ENCODE peak calls at places on chromosomes 13 and 19, in nine cellular contexts. Y is transverse colon, H is HFF-Myc, T is OCI-LY7, G is Peyer's patch, V is BJ, Z is lower leg skin, K is cardiac fibroblast, X is GM06990. E is an unnamed sample.
A peak's percentile ranks its signal among the peaks of the same experiment; 100 is the strongest.

GRCh38 chr13:94764576-94765321 is 52.4 kb upstream of the SOX21 start:
- DNase-seq in Y (no peak), H (no peak), T (no peak), G (no peak), V (no peak), Z (no peak), K (no peak), X (no peak), E (no peak)

GRCh38 chr19:55644191-55644833 is 863 bp downstream of the ZNF581 start:
- DNase-seq in Y (no peak), H (no peak), T (no peak), G (no peak), V (no peak), Z (no peak), K (no peak), X (no peak), E (no peak)

GRCh38 chr19:11115895-11116446 is 26.7 kb downstream of the LDLR start:
- DNase-seq in Y (no peak), H (no peak), T (no peak), G (no peak), V (no peak), Z (no peak), K (no peak), X (no peak), E (no peak)

GRCh38 chr19:16042533-16043085 is 33.7 kb upstream of the TPM4 start:
- DNase-seq in Y (no peak), H (no peak), T (no peak), G (no peak), V (no peak), Z (peak; percentile 53), K (peak; percentile 19), X (no peak), E (no peak)

GRCh38 chr13:79767126-79767525 is 286.2 kb downstream of the NDFIP2 start:
- DNase-seq in Y (no peak), H (no peak), T (no peak), G (no peak), V (no peak), Z (no peak), K (peak; percentile 32), X (no peak), E (no peak)

GRCh38 chr13:39815345-39816111 is 160.1 kb downstream of the COG6 start:
- DNase-seq in Y (no peak), H (no peak), T (no peak), G (no peak), V (no peak), Z (no peak), K (peak; percentile 74), X (no peak), E (no peak)

GRCh38 chr19:4597975-4598671 is 38.6 kb upstream of the SEMA6B start:
- DNase-seq in Y (peak; percentile 40), H (no peak), T (peak; percentile 75), G (no peak), V (no peak), Z (no peak), K (peak; percentile 60), X (peak; percentile 49), E (no peak)

GRCh38 chr19:13155472-13156284 is 5.5 kb downstream of the IER2 start:
- DNase-seq in Y (peak; percentile 88), H (no peak), T (peak; percentile 91), G (peak; percentile 88), V (no peak), Z (peak; percentile 95), K (peak; percentile 94), X (peak; percentile 91), E (no peak)

GRCh38 chr19:19134687-19135158 is 3.6 kb downstream of the TMEM161A start:
- DNase-seq in Y (no peak), H (no peak), T (peak; percentile 52), G (no peak), V (no peak), Z (no peak), K (no peak), X (peak; percentile 68), E (no peak)

GRCh38 chr19:15129856-15130580 is 22.8 kb downstream of the SYDE1 start:
- DNase-seq in Y (no peak), H (no peak), T (no peak), G (no peak), V (no peak), Z (no peak), K (no peak), X (no peak), E (no peak)

GRCh38 chr19:16824658-16825311 is 4.4 kb upstream of the SIN3B start:
- DNase-seq in Y (no peak), H (no peak), T (no peak), G (no peak), V (peak; percentile 31), Z (no peak), K (no peak), X (no peak), E (peak; percentile 38)

GRCh38 chr13:20924758-20925394 is 22.3 kb upstream of the XPO4 start:
- DNase-seq in Y (peak; percentile 79), H (peak; percentile 65), T (peak; percentile 81), G (peak; percentile 72), V (no peak), Z (peak; percentile 90), K (peak; percentile 92), X (no peak), E (no peak)

GRCh38 chr19:23070353-23070781 is 46.5 kb upstream of the ZNF730 start:
- DNase-seq in Y (peak; percentile 11), H (peak; percentile 26), T (no peak), G (no peak), V (no peak), Z (no peak), K (peak; percentile 36), X (no peak), E (no peak)

GRCh38 chr19:55173717-55174409 is 6.2 kb downstream of the SYT5 start:
- DNase-seq in Y (peak; percentile 61), H (no peak), T (peak; percentile 84), G (no peak), V (peak; percentile 47), Z (peak; percentile 93), K (peak; percentile 69), X (peak; percentile 36), E (no peak)

DNA sequence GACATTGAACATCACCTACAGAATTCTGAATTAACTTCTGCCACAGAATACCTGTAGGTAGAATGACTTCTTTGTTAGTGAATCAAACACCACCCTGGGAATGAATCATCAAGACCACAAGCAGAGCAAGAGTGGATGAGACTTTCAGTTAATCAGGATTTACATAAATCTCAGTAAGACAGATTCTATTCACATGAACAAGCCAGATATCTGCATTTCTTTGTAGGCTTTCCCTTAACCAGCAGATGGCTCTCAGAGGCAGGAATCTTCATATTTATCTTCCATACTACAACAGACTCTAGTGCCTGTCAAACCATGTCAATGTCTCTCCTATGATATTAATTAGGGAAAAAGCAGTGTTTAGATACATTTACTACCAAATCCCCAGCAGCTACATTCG is 412.1 kb downstream of the KLF12 start:
- DNase-seq in Y (no peak), H (no peak), T (peak; percentile 3), G (no peak), V (peak; percentile 6), Z (no peak), K (peak; percentile 41), X (no peak), E (peak; percentile 72)
- TF ChIP-seq CTCF in Y (no peak), H (peak; percentile 11), T (peak; percentile 52), G (no peak), V (peak; percentile 52), Z (no peak), K (peak; percentile 42), X (no peak), E (peak; percentile 57)

GRCh38 chr19:1239796-1240737 is 1.5 kb upstream of the ATP5F1D start:
- DNase-seq in Y (peak; percentile 88), H (no peak), T (peak; percentile 89), G (peak; percentile 85), V (no peak), Z (peak; percentile 96), K (peak; percentile 95), X (peak; percentile 92), E (no peak)

GRCh38 chr19:1241417-1242095 is at the start of gene ATP5F1D:
- DNase-seq in Y (peak; percentile 96), H (no peak), T (peak; percentile 96), G (peak; percentile 91), V (no peak), Z (peak; percentile 98), K (peak; percentile 96), X (peak; percentile 96), E (no peak)

GRCh38 chr19:1239420-1239795 is 1.6 kb upstream of the CBARP start:
- DNase-seq in Y (no peak), H (no peak), T (no peak), G (no peak), V (no peak), Z (no peak), K (no peak), X (no peak), E (no peak)

GRCh38 chr19:1238373-1239303 is 833 bp upstream of the CBARP start:
- DNase-seq in Y (no peak), H (no peak), T (no peak), G (no peak), V (no peak), Z (no peak), K (no peak), X (no peak), E (no peak)

GRCh38 chr19:1240925-1241324 is 626 bp upstream of the ATP5F1D start:
- DNase-seq in Y (no peak), H (no peak), T (no peak), G (no peak), V (no peak), Z (no peak), K (no peak), X (no peak), E (no peak)
- H3K4me3 ChIP-seq in Y (no peak overlapping the region), H (peak overlapping the region; percentile 79), T (peak overlapping the region; percentile 89), G (peak overlapping the region; percentile 95), V (peak overlapping the region; percentile 75), Z (no peak overlapping the region), K (no peak overlapping the region), X (peak overlapping the region; percentile 88), E (peak overlapping the region; percentile 82)

GRCh38 chr19:36113895-36114762 is 546 bp downstream of the POLR2I start:
- DNase-seq in Y (peak; percentile 32), H (no peak), T (peak; percentile 38), G (peak; percentile 19), V (no peak), Z (peak; percentile 90), K (peak; percentile 48), X (no peak), E (no peak)

GRCh38 chr19:36113425-36113824 is 1.2 kb downstream of the POLR2I start:
- DNase-seq in Y (no peak), H (no peak), T (no peak), G (no peak), V (no peak), Z (no peak), K (no peak), X (no peak), E (no peak)

GRCh38 chr19:36116344-36116637 is 1.0 kb downstream of the TBCB start:
- DNase-seq in Y (no peak), H (no peak), T (no peak), G (no peak), V (no peak), Z (no peak), K (no peak), X (no peak), E (no peak)

GRCh38 chr19:36115453-36116343 is at the start of gene TBCB:
- DNase-seq in Y (peak; percentile 90), H (no peak), T (peak; percentile 60), G (peak; percentile 92), V (no peak), Z (peak; percentile 96), K (peak; percentile 46), X (no peak), E (no peak)

GRCh38 chr19:36114763-36115452 is at the start of gene POLR2I:
- DNase-seq in Y (peak; percentile 99), H (peak; percentile 99), T (peak; percentile 99), G (peak; percentile 99), V (peak; percentile 99), Z (peak; percentile 100), K (peak; percentile 100), X (peak; percentile 99), E (peak; percentile 97)
- TF ChIP-seq CTCF in Y (no peak), H (no peak), T (no peak), G (no peak), V (no peak), Z (no peak), K (no peak), X (no peak), E (no peak)

GRCh38 chr13:99961634-99962033 is 9.9 kb downstream of the ZIC5 start:
- DNase-seq in Y (no peak), H (no peak), T (no peak), G (no peak), V (no peak), Z (no peak), K (no peak), X (no peak), E (no peak)
- H3K4me3 ChIP-seq in Y (no peak overlapping the region), H (no peak overlapping the region), T (no peak overlapping the region), G (no peak overlapping the region), V (no peak overlapping the region), Z (no peak overlapping the region), K (no peak overlapping the region), X (no peak overlapping the region), E (no peak overlapping the region)